ENCODE peak calls at places on chromosomes 13 and 19, in six cellular contexts. One of them, this sample, is unnamed.

GRCh38 chr13:98785968-98786367 is 33.5 kb upstream of the SLC15A1 start:
- DNase-seq in kidney: no peak
- DNase-seq in aorta: no peak
- DNase-seq in fibroblast of the aortic adventitia: no peak
- DNase-seq in neural progenitor cell: peak; percentile 16
- DNase-seq in brain microvascular endothelial cell: no peak
- DNase-seq in this sample: no peak

GRCh38 chr13:75920536-75920935 is 284.4 kb downstream of the LMO7 start:
- DNase-seq in fibroblast of the aortic adventitia: no peak
- DNase-seq in neural progenitor cell: no peak
- DNase-seq in brain microvascular endothelial cell: no peak
- DNase-seq in aorta: no peak
- DNase-seq in kidney: no peak
- DNase-seq in this sample: no peak

GRCh38 chr13:51222510-51223283 is 499 bp downstream of the FAM124A start:
- DNase-seq in neural progenitor cell: peak; percentile 69
- DNase-seq in kidney: no peak
- DNase-seq in aorta: no peak
- DNase-seq in fibroblast of the aortic adventitia: no peak
- DNase-seq in brain microvascular endothelial cell: no peak
- DNase-seq in this sample: no peak

GRCh38 chr19:27920774-27921173 is 1292.2 kb downstream of the UQCRFS1 start:
- DNase-seq in kidney: no peak
- DNase-seq in aorta: no peak
- DNase-seq in fibroblast of the aortic adventitia: no peak
- DNase-seq in brain microvascular endothelial cell: no peak
- DNase-seq in neural progenitor cell: no peak
- DNase-seq in this sample: no peak

GRCh38 chr13:72590091-72590490 is 137.3 kb downstream of the MZT1 start:
- DNase-seq in aorta: no peak
- DNase-seq in fibroblast of the aortic adventitia: no peak
- DNase-seq in neural progenitor cell: no peak
- DNase-seq in brain microvascular endothelial cell: no peak
- DNase-seq in kidney: no peak
- DNase-seq in this sample: no peak

GRCh38 chr13:61777902-61778301 is 362.3 kb upstream of the PCDH20 start:
- DNase-seq in kidney: no peak
- DNase-seq in neural progenitor cell: no peak
- DNase-seq in brain microvascular endothelial cell: no peak
- DNase-seq in fibroblast of the aortic adventitia: no peak
- DNase-seq in aorta: no peak
- DNase-seq in this sample: no peak

GRCh38 chr19:39998511-39998910 is 1.7 kb downstream of the ZNF546 start:
- DNase-seq in brain microvascular endothelial cell: no peak
- DNase-seq in kidney: no peak
- DNase-seq in fibroblast of the aortic adventitia: peak; percentile 42
- DNase-seq in aorta: no peak
- DNase-seq in neural progenitor cell: no peak
- DNase-seq in this sample: peak; percentile 20

GRCh38 chr19:29004796-29005195 is 208.2 kb downstream of the UQCRFS1 start:
- DNase-seq in brain microvascular endothelial cell: no peak
- DNase-seq in fibroblast of the aortic adventitia: no peak
- DNase-seq in kidney: peak; percentile 10
- DNase-seq in aorta: peak; percentile 67
- DNase-seq in neural progenitor cell: no peak
- DNase-seq in this sample: no peak

GRCh38 chr19:42099336-42099925 is 23.5 kb downstream of the ZNF574 start:
- DNase-seq in fibroblast of the aortic adventitia: no peak
- DNase-seq in brain microvascular endothelial cell: no peak
- DNase-seq in aorta: no peak
- DNase-seq in kidney: no peak
- DNase-seq in neural progenitor cell: no peak
- DNase-seq in this sample: no peak

GRCh38 chr13:83980322-83980721 is 98.0 kb upstream of the SLITRK1 start:
- DNase-seq in neural progenitor cell: no peak
- DNase-seq in fibroblast of the aortic adventitia: no peak
- DNase-seq in aorta: no peak
- DNase-seq in kidney: no peak
- DNase-seq in brain microvascular endothelial cell: no peak
- DNase-seq in this sample: no peak

GRCh38 chr19:55672418-55672817 is 2.6 kb upstream of the EPN1 start:
- DNase-seq in brain microvascular endothelial cell: peak; percentile 80
- DNase-seq in neural progenitor cell: no peak
- DNase-seq in kidney: peak; percentile 33
- DNase-seq in fibroblast of the aortic adventitia: peak; percentile 42
- DNase-seq in aorta: no peak
- DNase-seq in this sample: no peak

GRCh38 chr19:12783849-12784393 is 7.4 kb upstream of the JUNB start:
- DNase-seq in kidney: peak; percentile 93
- DNase-seq in fibroblast of the aortic adventitia: no peak
- DNase-seq in brain microvascular endothelial cell: no peak
- DNase-seq in neural progenitor cell: no peak
- DNase-seq in aorta: peak; percentile 87
- DNase-seq in this sample: no peak

GRCh38 chr13:66312312-66313087 is 917.6 kb downstream of the PCDH9 start:
- DNase-seq in aorta: no peak
- DNase-seq in brain microvascular endothelial cell: peak; percentile 92
- DNase-seq in kidney: no peak
- DNase-seq in fibroblast of the aortic adventitia: peak; percentile 80
- DNase-seq in neural progenitor cell: no peak
- DNase-seq in this sample: peak; percentile 74

GRCh38 chr19:17671906-17672305 is 16.2 kb downstream of the UNC13A start:
- DNase-seq in neural progenitor cell: peak; percentile 67
- DNase-seq in fibroblast of the aortic adventitia: peak; percentile 42
- DNase-seq in kidney: no peak
- DNase-seq in aorta: no peak
- DNase-seq in brain microvascular endothelial cell: peak; percentile 55
- DNase-seq in this sample: peak; percentile 36

GRCh38 chr19:14575428-14575980 is 3.6 kb upstream of the NDUFB7 start:
- DNase-seq in fibroblast of the aortic adventitia: no peak
- DNase-seq in aorta: no peak
- DNase-seq in brain microvascular endothelial cell: no peak
- DNase-seq in neural progenitor cell: no peak
- DNase-seq in kidney: no peak
- DNase-seq in this sample: no peak

GRCh38 chr19:14577264-14577663 is 5.4 kb upstream of the NDUFB7 start:
- DNase-seq in neural progenitor cell: no peak
- DNase-seq in kidney: no peak
- DNase-seq in brain microvascular endothelial cell: no peak
- DNase-seq in fibroblast of the aortic adventitia: no peak
- DNase-seq in aorta: no peak
- DNase-seq in this sample: no peak

GRCh38 chr19:14576363-14576762 is 4.5 kb upstream of the NDUFB7 start:
- DNase-seq in fibroblast of the aortic adventitia: no peak
- DNase-seq in brain microvascular endothelial cell: no peak
- DNase-seq in aorta: no peak
- DNase-seq in neural progenitor cell: no peak
- DNase-seq in kidney: no peak
- DNase-seq in this sample: no peak

GRCh38 chr19:14580623-14581237 is 2.2 kb upstream of the CLEC17A start:
- DNase-seq in fibroblast of the aortic adventitia: no peak
- DNase-seq in neural progenitor cell: no peak
- DNase-seq in brain microvascular endothelial cell: no peak
- DNase-seq in kidney: no peak
- DNase-seq in aorta: no peak
- DNase-seq in this sample: no peak

DNA sequence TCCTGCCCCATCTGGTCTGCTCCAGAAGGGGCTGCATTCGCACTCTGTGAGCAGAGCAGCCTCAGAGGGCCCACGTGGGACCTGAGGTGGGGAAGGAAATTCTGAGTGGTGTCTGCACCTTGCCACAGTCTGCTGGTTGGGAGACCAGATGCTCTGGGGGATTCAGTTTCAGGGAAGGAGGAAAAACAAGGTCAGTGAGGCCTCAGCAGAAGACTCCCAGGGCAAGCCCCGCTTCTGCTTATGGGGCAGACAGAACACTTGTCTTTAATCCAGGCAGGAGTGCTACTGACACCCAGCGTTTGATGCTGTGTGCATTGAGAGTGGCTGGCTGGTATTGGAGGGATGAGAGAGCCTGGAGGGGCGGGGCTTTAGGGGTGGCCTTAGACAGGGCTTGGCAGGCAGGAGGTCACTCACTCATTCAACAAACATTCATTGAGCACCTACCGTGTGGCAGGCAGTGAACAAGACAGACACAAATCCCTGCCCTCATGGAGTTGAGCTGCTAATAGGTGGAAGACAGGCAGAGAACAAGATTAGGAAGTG is 4.9 kb upstream of the CLEC17A start:
- DNase-seq in neural progenitor cell: peak; percentile 35
- DNase-seq in brain microvascular endothelial cell: no peak
- DNase-seq in fibroblast of the aortic adventitia: no peak
- DNase-seq in kidney: peak; percentile 27
- DNase-seq in aorta: no peak
- DNase-seq in this sample: no peak
- H3K4me3 ChIP-seq in neural progenitor cell: no peak overlapping the region
- H3K4me3 ChIP-seq in brain microvascular endothelial cell: no peak overlapping the region
- H3K4me3 ChIP-seq in fibroblast of the aortic adventitia: no peak overlapping the region
- H3K4me3 ChIP-seq in kidney: no peak overlapping the region
- H3K4me3 ChIP-seq in aorta: no peak overlapping the region
- H3K4me3 ChIP-seq in this sample: no peak overlapping the region

GRCh38 chr13:48563611-48564010 is 30.7 kb upstream of the RCBTB2 start:
- DNase-seq in kidney: no peak
- DNase-seq in neural progenitor cell: no peak
- DNase-seq in fibroblast of the aortic adventitia: no peak
- DNase-seq in aorta: no peak
- DNase-seq in brain microvascular endothelial cell: no peak
- DNase-seq in this sample: no peak

GRCh38 chr13:48564046-48564445 is 31.2 kb upstream of the RCBTB2 start:
- DNase-seq in fibroblast of the aortic adventitia: peak; percentile 11
- DNase-seq in kidney: no peak
- DNase-seq in aorta: no peak
- DNase-seq in neural progenitor cell: no peak
- DNase-seq in brain microvascular endothelial cell: peak; percentile 31
- DNase-seq in this sample: peak; percentile 52

GRCh38 chr13:48560657-48561337 is 27.9 kb upstream of the RCBTB2 start:
- DNase-seq in neural progenitor cell: no peak
- DNase-seq in brain microvascular endothelial cell: no peak
- DNase-seq in fibroblast of the aortic adventitia: no peak
- DNase-seq in aorta: no peak
- DNase-seq in kidney: no peak
- DNase-seq in this sample: no peak

GRCh38 chr13:48561461-48562224 is 28.8 kb upstream of the RCBTB2 start:
- DNase-seq in aorta: no peak
- DNase-seq in kidney: no peak
- DNase-seq in brain microvascular endothelial cell: no peak
- DNase-seq in fibroblast of the aortic adventitia: no peak
- DNase-seq in neural progenitor cell: no peak
- DNase-seq in this sample: no peak

DNA sequence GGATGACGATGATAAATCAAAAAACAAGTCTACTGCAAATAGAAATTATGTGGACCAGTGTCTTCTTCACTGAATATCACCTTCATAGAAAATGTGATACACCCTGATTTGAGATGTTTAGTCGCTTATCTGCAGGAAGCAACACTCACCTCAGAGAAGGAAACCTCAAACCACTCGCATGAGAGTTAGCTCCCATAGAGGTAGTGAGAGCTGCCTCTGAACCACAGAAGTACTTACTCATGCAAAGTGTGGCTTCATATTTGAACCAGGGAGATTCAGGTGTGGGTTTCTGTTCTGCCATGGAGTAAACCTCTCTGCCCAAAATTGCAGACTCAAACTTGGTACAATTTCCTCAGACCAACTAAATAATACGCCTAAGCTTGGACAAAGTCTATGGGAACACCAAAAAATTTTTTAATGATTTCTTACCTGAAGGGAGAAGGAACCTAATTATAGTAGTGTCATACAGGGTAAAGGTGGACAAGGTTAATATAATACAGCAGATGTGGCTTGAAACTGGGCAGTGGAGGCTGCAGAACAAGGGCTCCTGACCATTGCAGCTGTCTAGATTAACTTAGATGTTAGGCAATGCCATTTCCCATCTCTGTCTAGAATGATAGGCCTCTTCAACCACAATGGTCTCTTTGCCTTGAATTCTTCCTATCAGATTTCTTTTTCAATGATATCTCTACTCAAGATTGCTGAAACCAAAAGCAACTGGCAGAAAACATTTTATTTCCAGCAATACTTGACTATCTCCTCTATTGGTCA is 29.6 kb upstream of the RCBTB2 start:
- DNase-seq in brain microvascular endothelial cell: no peak
- DNase-seq in kidney: no peak
- DNase-seq in neural progenitor cell: no peak
- DNase-seq in aorta: no peak
- DNase-seq in fibroblast of the aortic adventitia: no peak
- DNase-seq in this sample: no peak
- H3K4me3 ChIP-seq in brain microvascular endothelial cell: no peak overlapping the region
- H3K4me3 ChIP-seq in kidney: no peak overlapping the region
- H3K4me3 ChIP-seq in neural progenitor cell: no peak overlapping the region
- H3K4me3 ChIP-seq in aorta: no peak overlapping the region
- H3K4me3 ChIP-seq in fibroblast of the aortic adventitia: no peak overlapping the region
- H3K4me3 ChIP-seq in this sample: no peak overlapping the region

DNA sequence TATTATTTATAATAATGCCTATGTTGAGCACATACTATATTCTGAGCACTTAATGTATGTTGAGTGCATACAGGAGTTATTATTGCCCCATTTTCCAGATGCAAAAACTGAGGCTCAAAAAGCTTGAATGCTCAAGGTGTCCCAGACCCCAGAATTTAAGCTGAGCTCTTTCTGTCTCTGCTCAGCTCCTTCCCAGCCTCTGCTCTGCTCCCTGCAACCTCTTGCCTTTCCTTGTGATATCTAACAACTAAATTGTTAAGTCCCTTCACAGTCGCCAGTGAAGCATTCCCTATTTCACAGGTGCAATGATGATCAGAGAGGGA is 4.2 kb downstream of the NOTCH3 start:
- DNase-seq in fibroblast of the aortic adventitia: no peak
- DNase-seq in aorta: no peak
- DNase-seq in brain microvascular endothelial cell: no peak
- DNase-seq in kidney: no peak
- DNase-seq in neural progenitor cell: no peak
- DNase-seq in this sample: no peak
- H3K4me3 ChIP-seq in fibroblast of the aortic adventitia: no peak overlapping the region
- H3K4me3 ChIP-seq in aorta: no peak overlapping the region
- H3K4me3 ChIP-seq in brain microvascular endothelial cell: no peak overlapping the region
- H3K4me3 ChIP-seq in kidney: no peak overlapping the region
- H3K4me3 ChIP-seq in neural progenitor cell: peak overlapping the region; percentile 63
- H3K4me3 ChIP-seq in this sample: no peak overlapping the region

DNA sequence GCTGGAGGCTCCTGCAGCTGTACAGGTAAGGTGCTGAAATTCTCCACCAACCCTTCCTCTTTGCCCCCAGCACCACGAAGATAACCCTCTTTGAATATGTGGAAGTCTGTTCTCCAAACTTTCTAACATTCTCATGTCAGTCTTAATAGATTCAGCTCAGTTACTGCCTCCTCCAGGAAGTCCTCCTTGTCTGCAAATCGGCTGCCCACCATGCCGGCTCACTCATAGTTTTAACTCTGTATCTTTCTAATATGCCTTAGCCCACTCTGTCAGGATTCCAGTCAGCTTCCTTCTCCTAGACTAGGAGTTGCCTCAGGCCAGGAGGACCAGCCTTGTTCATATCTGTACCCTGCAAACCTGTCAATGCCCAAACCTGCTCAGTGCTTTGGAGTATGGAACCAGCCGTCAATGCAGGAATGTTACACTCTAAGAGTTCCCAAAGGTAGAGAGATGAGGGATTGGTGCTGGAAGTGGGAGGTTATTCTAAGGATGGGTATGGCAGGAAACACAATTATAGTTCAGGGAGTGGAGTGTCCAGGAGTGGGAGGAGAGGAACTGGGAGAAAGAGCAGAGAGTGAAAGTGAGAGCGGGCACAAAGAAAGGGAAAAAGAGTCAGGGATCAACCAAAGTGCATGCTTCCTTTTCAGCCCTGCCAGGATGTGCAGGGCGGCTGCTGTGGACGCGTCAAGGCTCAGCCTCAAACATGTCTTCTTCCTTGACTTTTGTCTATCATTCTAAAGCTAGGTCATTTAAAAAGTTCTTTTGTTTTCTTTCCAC is 38.0 kb upstream of the ALOX5AP start:
- DNase-seq in neural progenitor cell: no peak
- DNase-seq in fibroblast of the aortic adventitia: peak; percentile 35
- DNase-seq in brain microvascular endothelial cell: no peak
- DNase-seq in kidney: no peak
- DNase-seq in aorta: no peak
- DNase-seq in this sample: no peak
- H3K4me3 ChIP-seq in neural progenitor cell: no peak overlapping the region
- H3K4me3 ChIP-seq in fibroblast of the aortic adventitia: no peak overlapping the region
- H3K4me3 ChIP-seq in brain microvascular endothelial cell: no peak overlapping the region
- H3K4me3 ChIP-seq in kidney: no peak overlapping the region
- H3K4me3 ChIP-seq in aorta: no peak overlapping the region
- H3K4me3 ChIP-seq in this sample: no peak overlapping the region

This sample was measured in foreskin fibroblast.